ENCODE peak calls at places on chromosome 13, in eight cellular contexts. F, K, Z, L, X, G, D and E are unnamed samples.

GRCh38 chr13:52780092-52780491 is 40.5 kb upstream of the CNMD start:
- DNase-seq in F (no peak), K (no peak), Z (no peak), L (no peak), X (no peak), G (no peak), D (no peak), E (no peak)

GRCh38 chr13:76745246-76746200 is 140.7 kb downstream of the KCTD12 start:
- DNase-seq in F (no peak), K (no peak), Z (no peak), L (no peak), X (no peak), G (no peak), D (peak; percentile 15), E (no peak)

GRCh38 chr13:28273919-28274318 is 135.6 kb downstream of the PAN3 start:
- DNase-seq in F (no peak), K (no peak), Z (no peak), L (peak; percentile 3), X (no peak), G (no peak), D (peak; percentile 40), E (no peak)

GRCh38 chr13:97224544-97225324 is 2.6 kb downstream of the MBNL2 start:
- DNase-seq in F (peak; percentile 33), K (no peak), Z (peak; percentile 65), L (peak; percentile 41), X (peak; percentile 70), G (no peak), D (peak; percentile 69), E (no peak)

GRCh38 chr13:112078216-112078615 is 11.3 kb downstream of the SOX1 start:
- DNase-seq in F (no peak), K (peak; percentile 9), Z (no peak), L (no peak), X (no peak), G (no peak), D (no peak), E (no peak)

GRCh38 chr13:113654591-113655357 is 3.2 kb downstream of the ATP4B start:
- DNase-seq in F (no peak), K (peak; percentile 11), Z (peak; percentile 46), L (no peak), X (peak; percentile 3), G (no peak), D (no peak), E (no peak)

GRCh38 chr13:46165485-46166220 is 16.3 kb downstream of the LCP1 start:
- DNase-seq in F (no peak), K (no peak), Z (no peak), L (no peak), X (no peak), G (no peak), D (no peak), E (no peak)

GRCh38 chr13:101523732-101524131 is 71.3 kb downstream of the ITGBL1 start:
- DNase-seq in F (no peak), K (no peak), Z (no peak), L (peak; percentile 84), X (no peak), G (peak; percentile 60), D (no peak), E (no peak)

GRCh38 chr13:96650301-96650886 is 343.9 kb downstream of the OXGR1 start:
- DNase-seq in F (no peak), K (no peak), Z (no peak), L (no peak), X (no peak), G (no peak), D (no peak), E (no peak)

GRCh38 chr13:76646946-76647345 is 239.3 kb downstream of the KCTD12 start:
- DNase-seq in F (no peak), K (no peak), Z (no peak), L (peak; percentile 4), X (no peak), G (no peak), D (no peak), E (no peak)

GRCh38 chr13:111474136-111475002 is 153.9 kb downstream of the TEX29 start:
- DNase-seq in F (no peak), K (peak; percentile 39), Z (no peak), L (peak; percentile 35), X (no peak), G (no peak), D (peak; percentile 84), E (peak; percentile 35)

GRCh38 chr13:39048806-39049205 is 10.6 kb downstream of the NHLRC3 start:
- DNase-seq in F (no peak), K (no peak), Z (no peak), L (no peak), X (no peak), G (no peak), D (no peak), E (no peak)

GRCh38 chr13:30234763-30235162 is 72.6 kb downstream of the KATNAL1 start:
- DNase-seq in F (no peak), K (no peak), Z (no peak), L (no peak), X (no peak), G (no peak), D (no peak), E (no peak)

GRCh38 chr13:26022538-26023292 is 29.1 kb downstream of the SHISA2 start:
- DNase-seq in F (no peak), K (no peak), Z (peak; percentile 75), L (peak; percentile 47), X (no peak), G (peak; percentile 68), D (no peak), E (no peak)

GRCh38 chr13:35768551-35768950 is 292.1 kb upstream of the MAB21L1 start:
- DNase-seq in F (no peak), K (no peak), Z (no peak), L (peak; percentile 76), X (no peak), G (no peak), D (no peak), E (no peak)

GRCh38 chr13:19178901-19179593 is 2.6 kb downstream of the TUBA3C start:
- DNase-seq in F (no peak), K (no peak), Z (no peak), L (no peak), X (no peak), G (no peak), D (no peak), E (no peak)

GRCh38 chr13:60139272-60139671 is 24.5 kb downstream of the DIAPH3 start:
- DNase-seq in F (no peak), K (no peak), Z (no peak), L (peak; percentile 43), X (no peak), G (no peak), D (no peak), E (no peak)

GRCh38 chr13:104086759-104087158 is 1020.5 kb upstream of the SLC10A2 start:
- DNase-seq in F (no peak), K (no peak), Z (no peak), L (peak; percentile 46), X (no peak), G (no peak), D (no peak), E (no peak)

GRCh38 chr13:98650376-98651107 is 73.6 kb upstream of the STK24 start:
- DNase-seq in F (no peak), K (peak; percentile 5), Z (peak; percentile 69), L (no peak), X (peak; percentile 92), G (no peak), D (no peak), E (no peak)

GRCh38 chr13:83940742-83941141 is 58.5 kb upstream of the SLITRK1 start:
- DNase-seq in F (no peak), K (no peak), Z (no peak), L (no peak), X (no peak), G (no peak), D (no peak), E (no peak)

GRCh38 chr13:71867101-71867814 is at the start of gene DACH1:
- DNase-seq in F (no peak), K (peak; percentile 70), Z (peak; percentile 61), L (peak; percentile 20), X (peak; percentile 71), G (peak; percentile 19), D (peak; percentile 68), E (no peak)

DNA sequence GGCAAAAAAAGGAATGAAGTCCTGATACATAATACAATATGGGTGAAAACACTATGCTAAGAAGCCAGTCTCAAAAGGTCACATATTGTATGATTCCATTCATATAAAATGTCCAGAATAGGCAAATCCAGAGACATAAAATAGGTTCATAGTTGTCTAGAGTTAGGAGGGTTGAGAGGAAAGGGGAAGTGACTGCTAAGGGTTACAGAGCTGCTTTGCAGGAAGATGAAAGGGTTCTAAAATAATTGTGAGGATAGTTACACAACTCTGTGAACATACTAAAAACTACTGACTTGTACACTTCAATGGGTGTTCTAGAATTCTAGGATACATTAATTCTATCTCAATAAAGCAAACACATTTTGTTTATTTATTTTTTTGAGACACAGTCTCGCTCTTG is 25.7 kb downstream of the CAB39L start:
- DNase-seq in F (no peak), K (no peak), Z (no peak), L (no peak), X (no peak), G (no peak), D (no peak), E (no peak)
- H3K27ac ChIP-seq in F (no peak overlapping the region), K (no peak overlapping the region), Z (no peak overlapping the region), L (no peak overlapping the region), X (no peak overlapping the region), G (no peak overlapping the region), D (no peak overlapping the region), E (no peak overlapping the region)

GRCh38 chr13:81565849-81566248 is 1224.9 kb upstream of the SPRY2 start:
- DNase-seq in F (no peak), K (no peak), Z (no peak), L (no peak), X (no peak), G (no peak), D (no peak), E (no peak)
- H3K36me3 ChIP-seq in F (no peaks in the 10 kb centered on the region), K (no peaks in the 10 kb centered on the region), Z (no peaks in the 10 kb centered on the region), L (no peaks in the 10 kb centered on the region), X (no peaks in the 10 kb centered on the region), G (no peaks in the 10 kb centered on the region), D (no peaks in the 10 kb centered on the region), E (no peaks in the 10 kb centered on the region)

GRCh38 chr13:44690376-44690775 is 114.2 kb upstream of the TSC22D1 start:
- DNase-seq in F (no peak), K (no peak), Z (no peak), L (no peak), X (no peak), G (no peak), D (no peak), E (no peak)

GRCh38 chr13:44694842-44695241 is 118.7 kb upstream of the TSC22D1 start:
- DNase-seq in F (no peak), K (no peak), Z (no peak), L (no peak), X (no peak), G (no peak), D (no peak), E (no peak)

GRCh38 chr13:44693156-44693826 is 117.2 kb upstream of the TSC22D1 start:
- DNase-seq in F (no peak), K (no peak), Z (no peak), L (no peak), X (no peak), G (no peak), D (no peak), E (no peak)

GRCh38 chr13:44695520-44695919 is 119.4 kb upstream of the TSC22D1 start:
- DNase-seq in F (no peak), K (no peak), Z (no peak), L (no peak), X (no peak), G (no peak), D (no peak), E (no peak)

GRCh38 chr13:44692173-44692713 is 116.1 kb upstream of the TSC22D1 start:
- DNase-seq in F (no peak), K (no peak), Z (no peak), L (peak; percentile 43), X (no peak), G (no peak), D (peak; percentile 27), E (no peak)
- H3K27ac ChIP-seq in F (no peak overlapping the region), K (no peak overlapping the region), Z (no peak overlapping the region), L (no peak overlapping the region), X (no peak overlapping the region), G (peak overlapping the region; percentile 11), D (no peak overlapping the region), E (no peak overlapping the region)

GRCh38 chr13:20974981-20975585 is 72.5 kb upstream of the XPO4 start:
- DNase-seq in F (no peak), K (no peak), Z (no peak), L (no peak), X (no peak), G (no peak), D (no peak), E (no peak)
- H3K36me3 ChIP-seq in F (no peaks in the 10 kb centered on the region), K (no peaks in the 10 kb centered on the region), Z (peaks cover 15% of the 10 kb centered on the region), L (peaks cover 50% of the 10 kb centered on the region), X (peaks cover 7% of the 10 kb centered on the region), G (peaks cover 64% of the 10 kb centered on the region), D (peaks cover 22% of the 10 kb centered on the region), E (peaks cover 13% of the 10 kb centered on the region)